ENCODE peak calls at places on chromosomes 7 and 10, in eight cellular contexts. Y is upper lobe of right lung, R is ovary, E is cardiac muscle cell, H is Caco-2, F is HepG2, Z is kidney epithelial cell, P is astrocyte of the spinal cord. O is an unnamed sample.

GRCh38 chr7:69937097-69937496 is 338.8 kb downstream of the AUTS2 start:
- DNase-seq in Y (no peak), R (no peak), E (peak; percentile 5), H (no peak), F (no peak), Z (no peak), P (no peak), O (no peak)

GRCh38 chr7:36280840-36281812 is 108.5 kb upstream of the ANLN start:
- DNase-seq in Y (peak; percentile 82), R (peak; percentile 65), E (peak; percentile 79), H (no peak), F (no peak), Z (peak; percentile 87), P (peak; percentile 86), O (no peak)

GRCh38 chr7:8261711-8262695 is at the start of gene ICA1:
- DNase-seq in Y (peak; percentile 90), R (peak; percentile 19), E (peak; percentile 23), H (peak; percentile 87), F (no peak), Z (no peak), P (peak; percentile 36), O (no peak)

GRCh38 chr10:14487511-14487909 is 156.8 kb upstream of the FRMD4A start:
- DNase-seq in Y (no peak), R (no peak), E (peak; percentile 54), H (no peak), F (no peak), Z (no peak), P (peak; percentile 50), O (no peak)

GRCh38 chr7:1995426-1995825 is 237.3 kb downstream of the MAD1L1 start:
- DNase-seq in Y (no peak), R (no peak), E (no peak), H (no peak), F (no peak), Z (no peak), P (no peak), O (no peak)

GRCh38 chr7:98771519-98772241 is 98.1 kb downstream of the TMEM130 start:
- DNase-seq in Y (no peak), R (no peak), E (peak; percentile 51), H (peak; percentile 38), F (peak; percentile 42), Z (peak; percentile 1), P (peak; percentile 49), O (no peak)

GRCh38 chr7:122219253-122219865 is 75.3 kb upstream of the AASS start:
- DNase-seq in Y (no peak), R (no peak), E (peak; percentile 41), H (peak; percentile 35), F (peak; percentile 13), Z (no peak), P (peak; percentile 26), O (no peak)

GRCh38 chr7:2776353-2776752 is 67.8 kb downstream of the GNA12 start:
- DNase-seq in Y (no peak), R (no peak), E (no peak), H (no peak), F (no peak), Z (no peak), P (no peak), O (no peak)

GRCh38 chr10:127999291-127999690 is 92.4 kb downstream of the PTPRE start:
- DNase-seq in Y (peak; percentile 27), R (peak; percentile 2), E (no peak), H (no peak), F (no peak), Z (no peak), P (no peak), O (no peak)

GRCh38 chr7:8152489-8153192 is 109.3 kb downstream of the ICA1 start:
- DNase-seq in Y (no peak), R (no peak), E (no peak), H (no peak), F (no peak), Z (no peak), P (no peak), O (no peak)

GRCh38 chr10:132549416-132549815 is 11.8 kb downstream of the INPP5A start:
- DNase-seq in Y (peak; percentile 56), R (peak; percentile 13), E (no peak), H (no peak), F (no peak), Z (no peak), P (no peak), O (no peak)

GRCh38 chr10:132550366-132551092 is 12.9 kb downstream of the INPP5A start:
- DNase-seq in Y (peak; percentile 50), R (peak; percentile 12), E (no peak), H (no peak), F (no peak), Z (no peak), P (no peak), O (no peak)

GRCh38 chr10:132551808-132552130 is 14.2 kb downstream of the INPP5A start:
- DNase-seq in Y (no peak), R (no peak), E (no peak), H (no peak), F (no peak), Z (no peak), P (no peak), O (no peak)

GRCh38 chr10:132548869-132549268 is 11.3 kb downstream of the INPP5A start:
- DNase-seq in Y (peak; percentile 35), R (peak; percentile 10), E (no peak), H (no peak), F (no peak), Z (no peak), P (no peak), O (no peak)

DNA sequence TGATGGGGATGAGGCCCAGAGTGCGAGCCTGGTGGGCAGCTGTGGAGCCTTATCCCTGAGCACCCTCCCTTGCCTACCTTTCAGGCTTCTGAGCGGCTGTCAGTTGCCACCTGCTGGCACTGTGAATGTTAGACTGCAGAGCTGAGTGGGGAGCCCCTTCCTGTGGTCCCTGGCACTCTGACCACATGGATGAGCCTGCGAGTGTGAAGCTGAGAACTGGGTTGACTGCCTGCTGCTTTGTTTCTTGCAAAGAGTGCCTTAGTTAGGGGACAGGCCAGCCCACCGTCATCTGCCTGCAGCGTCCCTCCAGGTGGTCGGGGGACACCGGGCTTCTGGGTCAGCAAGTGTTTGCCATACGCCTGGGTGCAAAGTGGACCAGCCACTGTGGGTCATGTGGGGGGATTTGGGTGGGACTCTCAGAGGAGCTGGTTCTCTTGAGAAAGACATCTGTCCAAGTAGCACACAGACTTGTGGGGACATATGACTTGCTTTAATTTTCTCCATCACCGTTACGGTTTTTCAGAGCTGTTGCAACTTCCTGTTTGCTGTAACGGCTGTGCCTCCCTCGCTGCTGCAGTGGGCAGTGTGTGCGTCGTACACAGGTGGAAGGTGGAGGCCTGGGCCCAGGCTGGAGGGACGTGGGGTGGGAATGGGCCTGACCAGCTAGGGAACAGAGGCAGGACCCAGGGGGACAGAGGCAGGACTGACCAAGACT is 13.7 kb downstream of the INPP5A start:
- DNase-seq in Y (peak; percentile 67), R (peak; percentile 15), E (no peak), H (no peak), F (no peak), Z (no peak), P (no peak), O (no peak)
- TF ChIP-seq CTCF in Y (no peak), R (no peak), E (no peak), H (no peak), F (peak; percentile 23), Z (no peak), P (no peak), O (no peak)

GRCh38 chr10:110357871-110358270 is 53.2 kb upstream of the SMNDC1 start:
- DNase-seq in Y (no peak), R (no peak), E (no peak), H (no peak), F (no peak), Z (no peak), P (no peak), O (no peak)

GRCh38 chr10:110356628-110357245 is 52.0 kb upstream of the SMNDC1 start:
- DNase-seq in Y (no peak), R (peak; percentile 31), E (peak; percentile 51), H (no peak), F (no peak), Z (peak; percentile 98), P (peak; percentile 86), O (peak; percentile 95)

GRCh38 chr10:110358869-110359629 is 54.3 kb upstream of the SMNDC1 start:
- DNase-seq in Y (no peak), R (no peak), E (no peak), H (peak; percentile 57), F (no peak), Z (peak; percentile 83), P (peak; percentile 35), O (peak; percentile 59)

GRCh38 chr10:110357252-110357780 is 52.6 kb upstream of the SMNDC1 start:
- DNase-seq in Y (no peak), R (peak; percentile 40), E (peak; percentile 91), H (no peak), F (peak; percentile 30), Z (peak; percentile 83), P (peak; percentile 93), O (no peak)

GRCh38 chr10:110358278-110358677 is 53.6 kb upstream of the SMNDC1 start:
- DNase-seq in Y (no peak), R (no peak), E (no peak), H (no peak), F (no peak), Z (no peak), P (no peak), O (no peak)
- H3K4me3 ChIP-seq in Y (no peak overlapping the region), R (no peak overlapping the region), E (no peak overlapping the region), H (no peak overlapping the region), F (no peak overlapping the region), Z (no peak overlapping the region), P (no peak overlapping the region), O (no peak overlapping the region)

GRCh38 chr10:61478621-61479312 is 25.6 kb upstream of the TMEM26 start:
- DNase-seq in Y (no peak), R (no peak), E (no peak), H (no peak), F (no peak), Z (no peak), P (no peak), O (no peak)
- TF ChIP-seq CTCF in Y (no peak), R (no peak), E (no peak), H (peak; percentile 25), F (no peak), Z (peak; percentile 3), P (no peak), O (peak; percentile 48)

GRCh38 chr10:126908729-126909526 is 3.7 kb downstream of the DOCK1 start:
- DNase-seq in Y (no peak), R (no peak), E (no peak), H (no peak), F (no peak), Z (no peak), P (no peak), O (no peak)

GRCh38 chr10:126910196-126910595 is 5.0 kb downstream of the DOCK1 start:
- DNase-seq in Y (no peak), R (no peak), E (no peak), H (no peak), F (no peak), Z (no peak), P (no peak), O (no peak)

GRCh38 chr10:126913316-126913715 is 8.1 kb downstream of the DOCK1 start:
- DNase-seq in Y (no peak), R (no peak), E (no peak), H (no peak), F (no peak), Z (no peak), P (no peak), O (no peak)

GRCh38 chr10:126911301-126911700 is 6.1 kb downstream of the DOCK1 start:
- DNase-seq in Y (no peak), R (no peak), E (no peak), H (no peak), F (no peak), Z (no peak), P (no peak), O (no peak)

DNA sequence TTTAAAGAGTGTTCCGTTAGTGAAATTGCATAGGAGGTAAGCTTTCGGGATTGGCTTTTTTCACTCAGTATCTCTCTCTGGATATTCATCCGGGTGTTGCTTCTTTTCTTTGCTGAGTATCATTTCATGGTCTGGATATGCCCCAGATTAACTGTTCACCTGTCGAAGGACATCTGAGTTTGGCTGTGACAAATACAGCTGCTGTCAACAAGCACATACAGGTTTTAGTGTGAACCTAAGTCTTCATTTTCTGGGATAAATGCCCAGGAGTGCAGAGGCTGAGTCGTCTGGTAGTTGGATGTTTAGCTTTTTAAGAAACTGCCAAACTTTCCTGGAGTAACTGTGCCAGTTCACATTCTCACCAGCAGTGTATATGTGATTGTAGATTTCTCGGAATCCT is 5.6 kb downstream of the DOCK1 start:
- DNase-seq in Y (no peak), R (no peak), E (no peak), H (no peak), F (no peak), Z (no peak), P (no peak), O (no peak)
- H3K4me3 ChIP-seq in Y (no peak overlapping the region), R (no peak overlapping the region), E (no peak overlapping the region), H (no peak overlapping the region), F (no peak overlapping the region), Z (no peak overlapping the region), P (no peak overlapping the region), O (no peak overlapping the region)